ENCODE peak calls at places on chromosome X, in six cellular contexts. C is nephron progenitor cell, W is cardiac fibroblast, M is cardiac muscle cell, E is HFFc6, R is foreskin keratinocyte. T is an unnamed sample.

GRCh38 chrX:258291-259040 is 22.7 kb upstream of the PLCXD1 start:
- DNase-seq in R (no peak), W (no peak), M (no peak), E (no peak), C (no peak), T (no peak)

GRCh38 chrX:70755850-70756249 is 152.7 kb downstream of the TEX11 start:
- DNase-seq in R (no peak), W (no peak), E (no peak), M (no peak), C (no peak), T (no peak)

GRCh38 chrX:115372026-115372610 is 82.6 kb downstream of the LUZP4 start:
- DNase-seq in R (peak), E (peak), M (peak), C (no peak), W (peak), T (peak)

GRCh38 chrX:2781698-2782097 is 29.9 kb downstream of the XG start:
- DNase-seq in C (no peak), E (no peak), R (no peak), M (no peak), W (no peak), T (no peak)

GRCh38 chrX:102604327-102604726 is 5.0 kb downstream of the ARMCX5 start:
- DNase-seq in M (no peak), R (no peak), W (no peak), C (no peak), E (no peak), T (no peak)

GRCh38 chrX:119622356-119623232 is 16.4 kb upstream of the NKRF start:
- DNase-seq in C (no peak), M (no peak), R (no peak), W (peak), E (peak), T (peak)

GRCh38 chrX:51476930-51477329 is 19.5 kb downstream of the NUDT11 start:
- DNase-seq in C (no peak), M (no peak), R (no peak), W (no peak), E (no peak), T (no peak)

GRCh38 chrX:19747672-19748610 is 139.5 kb downstream of the SH3KBP1 start:
- DNase-seq in R (no peak), E (no peak), W (no peak), C (no peak), M (no peak), T (no peak)

GRCh38 chrX:73215263-73215662 is 612 bp upstream of the NAP1L2 start:
- DNase-seq in M (no peak), R (no peak), W (no peak), C (no peak), E (no peak), T (no peak)

GRCh38 chrX:13690836-13691235 is 1.9 kb downstream of the RAB9A start:
- DNase-seq in W (no peak), M (no peak), R (no peak), E (no peak), C (no peak), T (no peak)

GRCh38 chrX:132118361-132118760 is 9.5 kb downstream of the FRMD7 start:
- DNase-seq in W (no peak), E (no peak), R (no peak), C (peak), M (no peak), T (no peak)

GRCh38 chrX:103376118-103376978 is at the start of gene BEX3:
- DNase-seq in W (peak), M (peak), C (peak), R (no peak), E (no peak), T (peak)

GRCh38 chrX:69603566-69604194 is 12.2 kb upstream of the EDA start:
- DNase-seq in C (peak), R (no peak), E (no peak), M (peak), W (peak), T (peak)

GRCh38 chrX:110212299-110212698 is 105.6 kb downstream of the AMMECR1 start:
- DNase-seq in W (no peak), R (no peak), C (no peak), E (no peak), M (no peak), T (peak)

GRCh38 chrX:2417205-2417604 is 83.6 kb downstream of the DHRSX start:
- DNase-seq in E (no peak), M (no peak), R (no peak), W (no peak), C (no peak), T (no peak)

GRCh38 chrX:30931920-30932319 is 42.9 kb upstream of the TAB3 start:
- DNase-seq in C (no peak), R (no peak), M (no peak), E (no peak), W (no peak), T (no peak)

GRCh38 chrX:53678667-53679066 is 7.9 kb downstream of the HUWE1 start:
- DNase-seq in W (peak), R (no peak), M (no peak), C (no peak), E (no peak), T (peak)

GRCh38 chrX:70454441-70455365 is 10.1 kb downstream of the DLG3 start:
- DNase-seq in R (peak), M (peak), E (no peak), C (peak), W (peak), T (peak)

GRCh38 chrX:8042304-8042703 is 115.1 kb upstream of the PNPLA4 start:
- DNase-seq in R (no peak), E (no peak), M (no peak), C (no peak), W (no peak), T (peak)

GRCh38 chrX:1518512-1518911 is 18.5 kb downstream of the P2RY8 start:
- DNase-seq in E (no peak), R (no peak), M (no peak), W (no peak), C (no peak), T (no peak)

GRCh38 chrX:32591589-32591988 is 619.8 kb downstream of the DMD start:
- DNase-seq in E (no peak), M (no peak), W (no peak), C (no peak), R (no peak), T (no peak)
- TF ChIP-seq CTCF in E (no peak), M (no peak), W (no peak), C (no peak), R (no peak), T (no peak)

GRCh38 chrX:153643431-153644351 is 3.3 kb upstream of the DUSP9 start:
- DNase-seq in E (no peak), R (no peak), C (peak), W (no peak), M (peak), T (peak)
- TF ChIP-seq CTCF in E (no peak), R (peak), C (no peak), W (no peak), M (no peak), T (no peak)

GRCh38 chrX:133215747-133216146 is 2.4 kb downstream of the TFDP3 start:
- DNase-seq in E (no peak), R (no peak), W (no peak), C (peak), M (peak), T (peak)
- TF ChIP-seq CTCF in E (no peak), R (peak), W (no peak), C (peak), M (peak), T (peak)

GRCh38 chrX:15977644-15978043 is 123.0 kb upstream of the AP1S2 start:
- DNase-seq in E (no peak), M (no peak), R (no peak), W (no peak), C (no peak), T (no peak)

GRCh38 chrX:15971696-15972095 is 117.1 kb upstream of the AP1S2 start:
- DNase-seq in W (no peak), E (no peak), C (no peak), R (no peak), M (no peak), T (no peak)

GRCh38 chrX:15973941-15974340 is 119.3 kb upstream of the AP1S2 start:
- DNase-seq in C (no peak), E (no peak), M (no peak), R (no peak), W (peak), T (no peak)

DNA sequence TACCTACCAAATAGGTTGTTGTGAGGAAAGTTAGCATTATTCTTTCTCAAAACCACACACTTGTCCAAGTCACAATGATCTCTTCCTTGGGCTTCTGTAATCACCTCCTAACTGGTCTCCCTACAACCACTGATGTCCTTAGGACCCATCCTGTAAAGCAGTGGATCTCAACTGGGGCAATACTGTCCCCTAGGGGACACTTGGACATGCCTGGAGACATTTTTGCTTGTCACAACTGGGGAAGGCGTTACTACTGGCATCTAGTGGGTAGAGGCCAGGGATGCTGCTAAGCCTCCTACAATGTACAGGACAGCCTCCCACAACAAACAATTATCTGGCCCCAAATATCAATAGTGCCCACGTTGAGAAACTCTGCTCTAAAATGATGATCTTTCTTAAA is 118.7 kb upstream of the AP1S2 start:
- DNase-seq in W (peak), E (peak), M (peak), C (no peak), R (no peak), T (peak)
- TF ChIP-seq CTCF in W (peak), E (peak), M (peak), C (peak), R (peak), T (peak)

GRCh38 chrX:124018031-124018430 is 56.5 kb downstream of the STAG2 start:
- DNase-seq in E (no peak), C (no peak), W (peak), R (no peak), M (no peak), T (no peak)
- TF ChIP-seq CTCF in E (peak), C (no peak), W (peak), R (peak), M (peak), T (peak)

GRCh38 chrX:136619889-136620505 is 28.0 kb upstream of the CD40LG start:
- DNase-seq in R (no peak), M (no peak), E (no peak), C (no peak), W (no peak), T (no peak)
- TF ChIP-seq CTCF in R (no peak), M (no peak), E (no peak), C (no peak), W (no peak), T (no peak)